ENCODE peak calls at places on chromosome 20, in six cellular contexts. V, D, Y, W, J and L are unnamed samples.

GRCh38 chr20:327946-328563 is 2.7 kb downstream of the SOX12 start:
- DNase-seq in V (no peak), D (peak), W (no peak), Y (no peak), J (no peak), L (no peak)

GRCh38 chr20:57902478-57902877 is 192.7 kb upstream of the PMEPA1 start:
- DNase-seq in W (peak), J (no peak), Y (no peak), V (no peak), D (no peak), L (no peak)

GRCh38 chr20:6094038-6094437 is 28.8 kb downstream of the FERMT1 start:
- DNase-seq in V (no peak), Y (no peak), J (no peak), D (no peak), W (no peak), L (no peak)

GRCh38 chr20:58005581-58006345 is 222.7 kb downstream of the ANKRD60 start:
- DNase-seq in W (no peak), V (no peak), Y (no peak), J (no peak), D (no peak), L (no peak)

GRCh38 chr20:57425150-57426013 is 34.2 kb downstream of the RBM38 start:
- DNase-seq in Y (peak), W (no peak), J (no peak), D (no peak), V (no peak), L (peak)

GRCh38 chr20:51162015-51162414 is 139.1 kb upstream of the KCNG1 start:
- DNase-seq in Y (no peak), W (no peak), V (no peak), D (no peak), J (no peak), L (no peak)

GRCh38 chr20:13006825-13007224 is 1.9 kb upstream of the SPTLC3 start:
- DNase-seq in D (no peak), Y (no peak), W (peak), J (no peak), V (no peak), L (no peak)

GRCh38 chr20:22805219-22805618 is 220.8 kb upstream of the FOXA2 start:
- DNase-seq in W (peak), J (no peak), V (no peak), D (no peak), Y (no peak), L (no peak)

GRCh38 chr20:63434599-63435378 is 37.7 kb downstream of the KCNQ2 start:
- DNase-seq in W (peak), Y (no peak), J (peak), D (peak), V (peak), L (peak)

GRCh38 chr20:24783631-24784492 is 165.2 kb upstream of the CST7 start:
- DNase-seq in J (peak), D (no peak), Y (no peak), W (no peak), V (no peak), L (no peak)

GRCh38 chr20:51815383-51816076 is 13.2 kb upstream of the SALL4 start:
- DNase-seq in J (no peak), Y (no peak), D (no peak), V (no peak), W (no peak), L (no peak)

GRCh38 chr20:9068232-9068781 is 580 bp upstream of the PLCB4 start:
- DNase-seq in W (peak), D (no peak), V (no peak), J (no peak), Y (no peak), L (peak)

GRCh38 chr20:31713312-31714049 is 9.2 kb downstream of the BCL2L1 start:
- DNase-seq in Y (no peak), D (no peak), W (peak), J (no peak), V (no peak), L (no peak)

GRCh38 chr20:45905505-45906079 is 6.4 kb downstream of the PLTP start:
- DNase-seq in W (peak), J (no peak), D (no peak), Y (no peak), V (no peak), L (no peak)

GRCh38 chr20:4947817-4948559 is 53.3 kb downstream of the SLC23A2 start:
- DNase-seq in V (no peak), W (no peak), Y (no peak), J (no peak), D (no peak), L (no peak)

GRCh38 chr20:48421547-48421946 is 406.3 kb downstream of the PREX1 start:
- DNase-seq in V (no peak), W (peak), D (no peak), J (no peak), Y (no peak), L (no peak)

GRCh38 chr20:18662279-18662678 is 74.4 kb downstream of the DTD1 start:
- DNase-seq in D (no peak), V (no peak), J (peak), W (no peak), Y (no peak), L (no peak)

GRCh38 chr20:34798871-34799270 is 26.6 kb downstream of the NCOA6 start:
- DNase-seq in J (no peak), D (no peak), V (no peak), Y (no peak), W (no peak), L (no peak)

GRCh38 chr20:61937963-61938838 is 127.5 kb downstream of the TAF4 start:
- DNase-seq in D (no peak), J (no peak), W (no peak), Y (peak), V (no peak), L (no peak)

GRCh38 chr20:63668351-63668750 is 10.2 kb downstream of the RTEL1 start:
- DNase-seq in V (no peak), W (no peak), Y (no peak), J (no peak), D (no peak), L (no peak)

GRCh38 chr20:41398408-41398807 is 31.8 kb upstream of the EMILIN3 start:
- DNase-seq in W (no peak), J (no peak), V (no peak), Y (no peak), D (no peak), L (no peak)

GRCh38 chr20:24670981-24671380 is 201.6 kb downstream of the SYNDIG1 start:
- DNase-seq in Y (no peak), J (no peak), W (no peak), V (no peak), D (no peak), L (no peak)

GRCh38 chr20:16713056-16713455 is 16.8 kb upstream of the SNRPB2 start:
- DNase-seq in J (no peak), Y (no peak), D (no peak), V (no peak), W (no peak), L (no peak)

GRCh38 chr20:47314647-47315338 is 41.7 kb downstream of the ZMYND8 start:
- DNase-seq in Y (no peak), D (no peak), W (no peak), J (no peak), V (no peak), L (no peak)

GRCh38 chr20:23358923-23359572 is 2.9 kb upstream of the GZF1 start:
- DNase-seq in Y (no peak), J (no peak), V (no peak), D (no peak), W (no peak), L (no peak)

GRCh38 chr20:53157443-53158408 is 185.6 kb downstream of the TSHZ2 start:
- DNase-seq in Y (peak), D (peak), W (peak), J (peak), V (peak), L (no peak)

GRCh38 chr20:62296724-62297448 is 5.9 kb upstream of the ADRM1 start:
- DNase-seq in J (no peak), V (no peak), Y (peak), D (no peak), W (no peak), L (no peak)

GRCh38 chr20:5448449-5449118 is 131.8 kb upstream of the PROKR2 start:
- DNase-seq in Y (no peak), J (peak), V (no peak), D (peak), W (peak), L (peak)

GRCh38 chr20:35133006-35133405 is 14.1 kb downstream of the EDEM2 start:
- DNase-seq in V (no peak), D (no peak), Y (no peak), J (no peak), W (no peak), L (no peak)

GRCh38 chr20:45301824-45302251 is 4.8 kb upstream of the RBPJL start:
- DNase-seq in J (no peak), W (no peak), D (no peak), Y (no peak), V (no peak), L (no peak)

GRCh38 chr20:12723811-12724210 is 285.0 kb upstream of the SPTLC3 start:
- DNase-seq in W (no peak), J (no peak), Y (no peak), V (no peak), D (no peak), L (no peak)

GRCh38 chr20:12660918-12661317 is 347.9 kb upstream of the SPTLC3 start:
- DNase-seq in J (no peak), V (no peak), D (no peak), W (no peak), Y (no peak), L (no peak)

GRCh38 chr20:46027245-46027853 is 1.7 kb upstream of the SLC12A5 start:
- DNase-seq in J (peak), W (peak), V (no peak), D (no peak), Y (no peak), L (no peak)